ENCODE peak calls at places on chromosomes 6 and 20, in four cellular contexts. One of them, this sample, is unnamed.

GRCh38 chr6:97282238-97282725 is 734 bp downstream of the MMS22L start:
- DNase-seq in A549: peak; percentile 7
- DNase-seq in B cell: no peak
- DNase-seq in astrocyte of the spinal cord: peak; percentile 16
- DNase-seq in this sample: no peak

GRCh38 chr6:156956286-156956685 is 179.1 kb downstream of the ARID1B start:
- DNase-seq in A549: no peak
- DNase-seq in B cell: no peak
- DNase-seq in astrocyte of the spinal cord: no peak
- DNase-seq in this sample: no peak

GRCh38 chr6:37170273-37171140 is 555 bp downstream of the PIM1 start:
- DNase-seq in A549: peak; percentile 42
- DNase-seq in B cell: peak; percentile 51
- DNase-seq in astrocyte of the spinal cord: no peak
- DNase-seq in this sample: peak; percentile 62

GRCh38 chr20:4875578-4876067 is 125.7 kb downstream of the SLC23A2 start:
- DNase-seq in A549: no peak
- DNase-seq in B cell: no peak
- DNase-seq in astrocyte of the spinal cord: no peak
- DNase-seq in this sample: no peak

GRCh38 chr20:39112196-39112743 is 150.1 kb downstream of the DHX35 start:
- DNase-seq in A549: peak; percentile 88
- DNase-seq in B cell: no peak
- DNase-seq in astrocyte of the spinal cord: peak; percentile 35
- DNase-seq in this sample: peak; percentile 34

GRCh38 chr6:2841264-2842138 is at the start of gene SERPINB1:
- DNase-seq in A549: peak; percentile 47
- DNase-seq in B cell: peak; percentile 82
- DNase-seq in astrocyte of the spinal cord: peak; percentile 89
- DNase-seq in this sample: peak; percentile 74

GRCh38 chr6:156560476-156560875 is 216.7 kb upstream of the ARID1B start:
- DNase-seq in A549: no peak
- DNase-seq in B cell: no peak
- DNase-seq in astrocyte of the spinal cord: no peak
- DNase-seq in this sample: no peak

GRCh38 chr6:52573295-52573694 is 3.6 kb downstream of the TRAM2 start:
- DNase-seq in A549: no peak
- DNase-seq in B cell: no peak
- DNase-seq in astrocyte of the spinal cord: no peak
- DNase-seq in this sample: no peak

GRCh38 chr6:32116674-32117073 is 7.5 kb upstream of the TNXB start:
- DNase-seq in A549: peak; percentile 51
- DNase-seq in B cell: no peak
- DNase-seq in astrocyte of the spinal cord: no peak
- DNase-seq in this sample: no peak

GRCh38 chr6:134954272-134954990 is 4.5 kb upstream of the ALDH8A1 start:
- DNase-seq in A549: no peak
- DNase-seq in B cell: no peak
- DNase-seq in astrocyte of the spinal cord: no peak
- DNase-seq in this sample: no peak

GRCh38 chr6:835476-836160 is 142.7 kb upstream of the EXOC2 start:
- DNase-seq in A549: peak; percentile 18
- DNase-seq in B cell: no peak
- DNase-seq in astrocyte of the spinal cord: peak; percentile 14
- DNase-seq in this sample: no peak

GRCh38 chr6:118523216-118523615 is 24.9 kb upstream of the PLN start:
- DNase-seq in A549: no peak
- DNase-seq in B cell: no peak
- DNase-seq in astrocyte of the spinal cord: no peak
- DNase-seq in this sample: no peak

GRCh38 chr6:25564953-25565352 is 87.1 kb upstream of the SCGN start:
- DNase-seq in A549: no peak
- DNase-seq in B cell: no peak
- DNase-seq in astrocyte of the spinal cord: no peak
- DNase-seq in this sample: no peak

GRCh38 chr20:22586645-22587310 is 2.4 kb upstream of the FOXA2 start:
- DNase-seq in A549: peak; percentile 83
- DNase-seq in B cell: no peak
- DNase-seq in astrocyte of the spinal cord: no peak
- DNase-seq in this sample: peak; percentile 72

GRCh38 chr6:156102129-156102528 is 646.5 kb upstream of the NOX3 start:
- DNase-seq in A549: peak; percentile 2
- DNase-seq in B cell: no peak
- DNase-seq in astrocyte of the spinal cord: no peak
- DNase-seq in this sample: no peak

GRCh38 chr20:51631953-51632352 is 89.4 kb upstream of the NFATC2 start:
- DNase-seq in A549: no peak
- DNase-seq in B cell: no peak
- DNase-seq in astrocyte of the spinal cord: no peak
- DNase-seq in this sample: no peak

GRCh38 chr6:90319044-90319443 is 22.4 kb upstream of the BACH2 start:
- DNase-seq in A549: no peak
- DNase-seq in B cell: no peak
- DNase-seq in astrocyte of the spinal cord: peak; percentile 18
- DNase-seq in this sample: no peak

GRCh38 chr20:62356143-62356947 is 10.8 kb downstream of the LAMA5 start:
- DNase-seq in A549: no peak
- DNase-seq in B cell: no peak
- DNase-seq in astrocyte of the spinal cord: no peak
- DNase-seq in this sample: no peak

GRCh38 chr20:53492212-53492611 is 101.4 kb downstream of the ZNF217 start:
- DNase-seq in A549: no peak
- DNase-seq in B cell: no peak
- DNase-seq in astrocyte of the spinal cord: no peak
- DNase-seq in this sample: no peak

GRCh38 chr20:10505320-10506226 is 70.5 kb downstream of the SLX4IP start:
- DNase-seq in A549: no peak
- DNase-seq in B cell: no peak
- DNase-seq in astrocyte of the spinal cord: no peak
- DNase-seq in this sample: no peak

GRCh38 chr6:158292016-158292415 is 20.2 kb upstream of the TULP4 start:
- DNase-seq in A549: no peak
- DNase-seq in B cell: no peak
- DNase-seq in astrocyte of the spinal cord: no peak
- DNase-seq in this sample: no peak

GRCh38 chr20:11917663-11918062 is at the start of gene BTBD3:
- DNase-seq in A549: no peak
- DNase-seq in B cell: no peak
- DNase-seq in astrocyte of the spinal cord: peak; percentile 67
- DNase-seq in this sample: no peak

GRCh38 chr6:63839485-63839884 is 203.9 kb downstream of the PHF3 start:
- DNase-seq in A549: no peak
- DNase-seq in B cell: no peak
- DNase-seq in astrocyte of the spinal cord: no peak
- DNase-seq in this sample: no peak

GRCh38 chr6:136782021-136782770 is 10.1 kb downstream of the MAP3K5 start:
- DNase-seq in A549: no peak
- DNase-seq in B cell: no peak
- DNase-seq in astrocyte of the spinal cord: peak; percentile 57
- DNase-seq in this sample: no peak

GRCh38 chr20:36941403-36941835 is 10.1 kb downstream of the SAMHD1 start:
- DNase-seq in A549: no peak
- DNase-seq in B cell: no peak
- DNase-seq in astrocyte of the spinal cord: no peak
- DNase-seq in this sample: no peak

GRCh38 chr20:63441777-63442493 is 30.5 kb downstream of the KCNQ2 start:
- DNase-seq in A549: peak; percentile 57
- DNase-seq in B cell: peak; percentile 54
- DNase-seq in astrocyte of the spinal cord: no peak
- DNase-seq in this sample: peak; percentile 44

GRCh38 chr6:92820531-92820930 is 598.8 kb downstream of the EPHA7 start:
- DNase-seq in A549: no peak
- DNase-seq in B cell: no peak
- DNase-seq in astrocyte of the spinal cord: no peak
- DNase-seq in this sample: no peak

GRCh38 chr6:158669145-158670035 is 19.5 kb downstream of the SYTL3 start:
- DNase-seq in A549: no peak
- DNase-seq in B cell: no peak
- DNase-seq in astrocyte of the spinal cord: no peak
- DNase-seq in this sample: no peak

GRCh38 chr20:2533118-2533517 is 3.3 kb upstream of the TMC2 start:
- DNase-seq in A549: no peak
- DNase-seq in B cell: no peak
- DNase-seq in astrocyte of the spinal cord: no peak
- DNase-seq in this sample: no peak

GRCh38 chr20:54131675-54132611 is 41.8 kb downstream of the CYP24A1 start:
- DNase-seq in A549: no peak
- DNase-seq in B cell: no peak
- DNase-seq in astrocyte of the spinal cord: no peak
- DNase-seq in this sample: no peak

GRCh38 chr6:52515219-52515960 is 61.5 kb downstream of the TRAM2 start:
- DNase-seq in A549: no peak
- DNase-seq in B cell: no peak
- DNase-seq in astrocyte of the spinal cord: peak; percentile 58
- DNase-seq in this sample: no peak

GRCh38 chr20:62419759-62420158 is 7.6 kb downstream of the RBBP8NL start:
- DNase-seq in A549: no peak
- DNase-seq in B cell: no peak
- DNase-seq in astrocyte of the spinal cord: no peak
- DNase-seq in this sample: no peak

GRCh38 chr6:11224966-11225463 is 7.5 kb downstream of the NEDD9 start:
- DNase-seq in A549: no peak
- DNase-seq in B cell: no peak
- DNase-seq in astrocyte of the spinal cord: no peak
- DNase-seq in this sample: no peak

GRCh38 chr6:52013035-52013434 is 74.4 kb downstream of the PKHD1 start:
- DNase-seq in A549: no peak
- DNase-seq in B cell: no peak
- DNase-seq in astrocyte of the spinal cord: no peak
- DNase-seq in this sample: no peak

GRCh38 chr6:160992323-160993314 is 1.1 kb downstream of the MAP3K4 start:
- DNase-seq in A549: peak; percentile 51
- DNase-seq in B cell: no peak
- DNase-seq in astrocyte of the spinal cord: peak; percentile 80
- DNase-seq in this sample: no peak

GRCh38 chr6:158047120-158047518 is 65.5 kb downstream of the SYNJ2 start:
- DNase-seq in A549: no peak
- DNase-seq in B cell: no peak
- DNase-seq in astrocyte of the spinal cord: peak; percentile 75
- DNase-seq in this sample: no peak

GRCh38 chr6:11393713-11394627 is 143.6 kb upstream of the TMEM170B start:
- DNase-seq in A549: no peak
- DNase-seq in B cell: no peak
- DNase-seq in astrocyte of the spinal cord: peak; percentile 64
- DNase-seq in this sample: no peak

GRCh38 chr6:82057846-82058554 is 189.5 kb downstream of the IBTK start:
- DNase-seq in A549: no peak
- DNase-seq in B cell: no peak
- DNase-seq in astrocyte of the spinal cord: peak; percentile 65
- DNase-seq in this sample: no peak

GRCh38 chr6:127618729-127619128 is 41.8 kb downstream of the C6orf58 start:
- DNase-seq in A549: no peak
- DNase-seq in B cell: no peak
- DNase-seq in astrocyte of the spinal cord: peak; percentile 8
- DNase-seq in this sample: no peak

GRCh38 chr6:43355862-43356590 is 13.4 kb downstream of the ZNF318 start:
- DNase-seq in A549: peak; percentile 7
- DNase-seq in B cell: no peak
- DNase-seq in astrocyte of the spinal cord: no peak
- DNase-seq in this sample: no peak
- TF ChIP-seq CTCF in A549: peak; percentile 12
- TF ChIP-seq CTCF in B cell: no peak
- TF ChIP-seq CTCF in astrocyte of the spinal cord: peak; percentile 41
- TF ChIP-seq CTCF in this sample: peak; percentile 37

GRCh38 chr6:41901882-41902519 is 6.8 kb upstream of the USP49 start:
- DNase-seq in A549: no peak
- DNase-seq in B cell: no peak
- DNase-seq in astrocyte of the spinal cord: no peak
- DNase-seq in this sample: no peak
- TF ChIP-seq CTCF in A549: peak; percentile 31
- TF ChIP-seq CTCF in B cell: peak; percentile 26
- TF ChIP-seq CTCF in astrocyte of the spinal cord: peak; percentile 28
- TF ChIP-seq CTCF in this sample: no peak

GRCh38 chr6:167799033-167799933 is 27.4 kb upstream of the AFDN start:
- DNase-seq in A549: no peak
- DNase-seq in B cell: no peak
- DNase-seq in astrocyte of the spinal cord: peak; percentile 27
- DNase-seq in this sample: no peak
- TF ChIP-seq CTCF in A549: no peak
- TF ChIP-seq CTCF in B cell: no peak
- TF ChIP-seq CTCF in astrocyte of the spinal cord: no peak
- TF ChIP-seq CTCF in this sample: no peak

DNA sequence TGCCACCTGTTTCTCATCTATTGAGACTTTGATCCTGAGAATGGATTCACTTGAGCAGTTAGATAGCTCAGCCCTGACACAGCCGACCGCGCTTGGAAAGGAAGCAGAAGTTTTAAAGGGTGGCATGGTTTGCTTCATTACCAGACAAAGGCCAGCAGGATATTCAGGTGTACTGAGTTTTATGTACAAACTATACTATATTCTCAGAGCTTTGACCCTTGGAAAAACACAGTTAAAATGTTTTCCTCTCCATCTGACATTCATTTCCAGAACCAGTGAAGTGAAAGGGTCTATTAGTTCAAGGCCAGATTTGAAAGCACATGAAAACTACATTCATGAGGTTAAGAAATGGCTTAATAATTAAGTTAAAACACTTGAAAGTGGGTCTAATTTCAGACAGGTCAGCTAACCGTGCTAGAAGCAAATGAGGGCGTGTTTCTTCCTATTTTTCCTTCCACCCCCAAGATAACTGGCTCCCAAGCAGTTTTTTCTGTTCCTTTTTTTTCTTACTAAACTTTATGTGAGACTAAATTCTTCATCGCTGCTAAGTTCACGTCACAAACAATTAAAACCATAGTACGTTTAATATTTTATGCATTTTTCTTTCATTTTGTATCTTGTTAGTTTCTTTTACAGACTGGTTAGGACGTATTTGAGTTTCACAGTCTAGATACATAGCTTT is 385.3 kb upstream of the SOX4 start:
- DNase-seq in A549: no peak
- DNase-seq in B cell: no peak
- DNase-seq in astrocyte of the spinal cord: no peak
- DNase-seq in this sample: no peak
- TF ChIP-seq CTCF in A549: no peak
- TF ChIP-seq CTCF in B cell: no peak
- TF ChIP-seq CTCF in astrocyte of the spinal cord: no peak
- TF ChIP-seq CTCF in this sample: no peak

DNA sequence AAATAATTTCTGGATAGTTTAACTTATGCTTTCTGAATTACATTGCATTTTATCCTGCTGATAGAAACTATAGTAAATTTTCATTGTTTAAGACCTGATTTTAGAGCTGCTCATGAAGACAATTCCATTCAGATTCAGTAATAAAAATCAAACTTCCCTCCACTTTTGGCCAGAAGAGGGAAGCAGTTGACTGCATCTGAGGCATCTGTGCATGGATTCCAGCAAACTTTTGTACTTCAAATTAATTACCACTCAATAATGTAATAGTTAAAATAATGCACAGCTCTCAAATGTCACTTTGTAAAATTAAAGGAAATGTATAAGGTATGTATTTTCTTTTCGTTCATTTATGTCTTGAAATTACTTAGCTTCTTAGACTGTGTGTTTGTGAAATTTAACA is 64.2 kb upstream of the SLC35B3 start:
- DNase-seq in A549: no peak
- DNase-seq in B cell: no peak
- DNase-seq in astrocyte of the spinal cord: no peak
- DNase-seq in this sample: no peak
- TF ChIP-seq CTCF in A549: peak; percentile 45
- TF ChIP-seq CTCF in B cell: no peak
- TF ChIP-seq CTCF in astrocyte of the spinal cord: peak; percentile 37
- TF ChIP-seq CTCF in this sample: peak; percentile 73

This sample was measured in progenitor cell of endocrine pancreas.